ENCODE peak calls at places on chromosome 15, in five cellular contexts. K is bronchial epithelial cell, Z is uterus, F is right lobe of liver, J is fibroblast of lung. E is an unnamed sample. For H3K36me3, the result is how much of the 10 kb centered on the place peaks cover.

GRCh38 chr15:50685976-50686467 is 575 bp downstream of the TRPM7 start:
- DNase-seq in K (peak), Z (peak), F (peak), J (peak), E (peak)

GRCh38 chr15:30956216-30956803 is 35.1 kb downstream of the MTMR10 start:
- DNase-seq in K (no peak), Z (no peak), F (no peak), J (peak), E (peak)

GRCh38 chr15:85581495-85581894 is 201.1 kb downstream of the AKAP13 start:
- DNase-seq in K (no peak), Z (peak), F (peak), J (no peak), E (no peak)

GRCh38 chr15:54187325-54187724 is 209.1 kb downstream of the UNC13C start:
- DNase-seq in K (no peak), Z (no peak), F (no peak), J (no peak), E (no peak)

GRCh38 chr15:81480645-81481053 is 106.6 kb upstream of the TMC3 start:
- DNase-seq in K (peak), Z (peak), F (no peak), J (peak), E (peak)

GRCh38 chr15:67758610-67759300 is 66.6 kb upstream of the SKOR1 start:
- DNase-seq in K (no peak), Z (no peak), F (no peak), J (no peak), E (peak)

GRCh38 chr15:93302080-93302765 is 213.2 kb upstream of the RGMA start:
- DNase-seq in K (no peak), Z (no peak), F (no peak), J (no peak), E (no peak)

GRCh38 chr15:80437492-80437891 is 33.3 kb downstream of the ARNT2 start:
- DNase-seq in K (peak), Z (no peak), F (no peak), J (peak), E (no peak)

GRCh38 chr15:86328658-86329057 is 249.0 kb downstream of the AGBL1 start:
- DNase-seq in K (no peak), Z (no peak), F (no peak), J (no peak), E (no peak)

GRCh38 chr15:82105458-82106205 is 59.8 kb upstream of the MEX3B start:
- DNase-seq in K (peak), Z (no peak), F (no peak), J (peak), E (peak)

GRCh38 chr15:82851981-82852511 is 42.6 kb downstream of the WHAMM start:
- DNase-seq in K (no peak), Z (no peak), F (no peak), J (peak), E (peak)

GRCh38 chr15:80841537-80841936 is 62.4 kb downstream of the CEMIP start:
- DNase-seq in K (no peak), Z (no peak), F (no peak), J (no peak), E (no peak)

GRCh38 chr15:31274496-31275330 is 51.9 kb upstream of the KLF13 start:
- DNase-seq in K (no peak), Z (peak), F (peak), J (no peak), E (peak)

GRCh38 chr15:25849431-25849921 is 13.7 kb downstream of the ATP10A start:
- DNase-seq in K (peak), Z (no peak), F (no peak), J (peak), E (peak)

GRCh38 chr15:64686130-64686735 is 89.2 kb downstream of the RBPMS2 start:
- DNase-seq in K (peak), Z (peak), F (no peak), J (peak), E (peak)

GRCh38 chr15:44096596-44096995 is 98.5 kb downstream of the FRMD5 start:
- DNase-seq in K (no peak), Z (no peak), F (no peak), J (peak), E (peak)

GRCh38 chr15:57387644-57388076 is 11.4 kb downstream of the CGNL1 start:
- DNase-seq in K (no peak), Z (no peak), F (no peak), J (no peak), E (no peak)

GRCh38 chr15:90364251-90364650 is 12.2 kb downstream of the ZNF774 start:
- DNase-seq in K (peak), Z (no peak), F (no peak), J (peak), E (peak)

GRCh38 chr15:95266481-95267061 is 1035.2 kb downstream of the MCTP2 start:
- DNase-seq in K (no peak), Z (peak), F (no peak), J (peak), E (no peak)

GRCh38 chr15:47013446-47013845 is 703.9 kb upstream of the SEMA6D start:
- DNase-seq in K (no peak), Z (no peak), F (no peak), J (no peak), E (no peak)

GRCh38 chr15:84656972-84657371 is 1.0 kb downstream of the NMB start:
- DNase-seq in K (no peak), Z (no peak), F (no peak), J (no peak), E (peak)

GRCh38 chr15:63218114-63218808 is 28.9 kb downstream of the RAB8B start:
- DNase-seq in K (peak), Z (no peak), F (no peak), J (peak), E (no peak)

DNA sequence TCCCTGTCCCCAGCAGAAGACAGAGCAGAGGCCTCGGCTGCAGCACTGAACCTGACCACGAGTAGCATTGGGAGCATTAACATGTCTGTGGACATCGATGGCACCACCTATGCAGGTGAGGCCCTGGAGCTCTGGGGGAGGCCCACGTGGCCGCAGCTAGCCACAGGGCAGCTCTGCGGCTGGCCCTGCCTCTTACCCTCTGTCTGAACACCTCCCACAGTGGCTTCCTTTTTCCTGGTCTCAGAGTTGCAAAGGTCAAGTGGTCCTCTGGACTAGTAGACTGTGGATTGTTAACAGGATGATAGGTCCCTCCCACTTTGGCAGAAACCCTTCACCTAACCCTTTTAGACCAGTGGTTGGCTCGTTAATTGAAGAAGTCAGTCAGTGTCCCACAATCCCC is 22.5 kb upstream of the CLK3 start:
- DNase-seq in K (no peak), Z (no peak), F (no peak), J (no peak), E (no peak)
- H3K36me3 ChIP-seq in K (under half), Z (under half), F (under half), J (under half), E (under half)

DNA sequence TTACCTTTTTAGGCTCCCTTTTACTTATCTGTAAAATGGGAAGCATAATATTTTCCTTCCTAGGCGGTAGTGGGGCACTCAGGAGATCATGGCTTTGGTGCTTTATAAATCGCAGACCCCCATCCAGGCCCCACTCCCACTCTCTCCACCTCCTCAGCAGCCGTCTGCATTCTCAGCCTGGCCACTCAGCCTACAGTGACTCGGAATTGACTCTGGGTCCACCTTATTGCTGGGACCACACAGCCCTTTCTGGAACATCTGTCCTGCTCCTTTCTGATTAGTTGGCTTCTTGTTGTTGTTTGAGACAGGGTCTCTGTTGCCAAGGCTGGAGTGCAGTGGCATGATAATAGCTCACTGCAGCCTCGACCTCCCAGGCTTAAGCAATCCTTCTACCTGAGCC is 76.5 kb downstream of the RPLP1 start:
- DNase-seq in K (no peak), Z (no peak), F (peak), J (no peak), E (no peak)
- TF ChIP-seq CTCF in K (no peak), Z (no peak), F (no peak), J (no peak), E (no peak)

GRCh38 chr15:34969340-34970097 is at the start of gene AQR:
- DNase-seq in K (peak), Z (peak), F (peak), J (peak), E (peak)

DNA sequence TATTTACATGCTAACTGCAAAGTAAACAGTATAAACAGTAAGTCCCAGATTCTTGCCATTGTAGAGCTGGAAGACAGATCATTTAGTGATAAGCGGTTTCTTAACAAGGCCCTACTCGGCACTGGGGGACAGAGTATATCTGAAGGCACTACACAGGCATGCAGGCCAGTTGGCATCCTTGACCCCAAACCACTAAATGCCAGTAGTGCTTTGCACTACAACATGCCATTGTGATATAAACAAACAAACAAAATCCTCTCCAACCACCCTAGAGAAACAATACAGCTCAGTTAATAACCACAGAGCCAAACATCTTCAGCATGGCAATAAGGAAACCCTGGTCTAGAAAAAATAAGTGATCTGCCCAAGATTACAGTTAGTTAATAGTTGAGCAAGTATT is 5.3 kb downstream of the AQR start:
- DNase-seq in K (no peak), Z (no peak), F (no peak), J (no peak), E (peak)
- H3K36me3 ChIP-seq in K (under half), Z (under half), F (under half), J (under half), E (under half)

DNA sequence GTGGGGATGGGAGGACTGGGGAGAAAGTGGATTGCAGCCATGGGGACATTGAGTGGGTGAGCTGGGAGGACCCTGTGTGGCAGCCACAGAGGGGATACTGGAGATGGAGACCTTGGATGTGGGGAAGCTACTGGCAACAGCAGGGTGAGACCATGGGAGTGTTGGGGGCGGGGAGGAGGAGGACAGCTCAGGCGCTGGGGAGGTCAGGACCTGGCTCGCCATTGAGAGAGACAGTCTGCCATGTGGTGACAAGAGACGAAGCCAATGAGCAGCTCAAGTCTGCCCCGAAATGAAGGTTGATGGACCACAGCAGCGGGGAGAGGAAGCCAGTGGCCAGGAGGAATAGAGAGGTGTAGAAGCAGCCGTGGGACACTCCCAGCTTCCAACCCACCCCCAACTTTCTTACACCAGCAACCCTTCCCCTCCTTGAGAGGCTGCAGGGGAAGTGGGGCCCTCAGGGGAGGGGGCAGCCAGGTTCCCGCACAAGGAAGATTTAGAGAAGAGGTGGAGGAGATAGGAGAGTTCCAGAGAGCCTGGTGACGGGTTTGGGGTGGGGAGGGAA is 118.1 kb downstream of the ASB7 start:
- DNase-seq in K (no peak), Z (no peak), F (no peak), J (no peak), E (no peak)
- TF ChIP-seq CTCF in K (no peak), Z (no peak), F (no peak), J (no peak), E (no peak)

GRCh38 chr15:60384052-60384451 is 13.7 kb downstream of the ANXA2 start:
- DNase-seq in K (no peak), Z (no peak), F (no peak), J (peak), E (no peak)
- H3K36me3 ChIP-seq in K (under half), Z (under half), F (under half), J (under half), E (half or more)

E was measured in osteoblast.